ENCODE peak calls at places on chromosome 3, in five cellular contexts. B is A549, D is K562, L is HepG2, J is GM12878. O is an unnamed sample.

GRCh38 chr3:126118591-126118990 is 34.7 kb upstream of the SLC41A3 start:
- DNase-seq in B (no peak), D (no peak), L (no peak), J (no peak), O (no peak)

GRCh38 chr3:116741462-116741861 is 31.9 kb downstream of the TUSC7 start:
- DNase-seq in B (no peak), D (no peak), L (no peak), J (no peak), O (peak)

GRCh38 chr3:133211449-133211848 is 173.3 kb downstream of the TMEM108 start:
- DNase-seq in B (no peak), D (peak), L (no peak), J (peak), O (peak)

GRCh38 chr3:135197246-135197645 is 402.2 kb downstream of the EPHB1 start:
- DNase-seq in B (no peak), D (no peak), L (no peak), J (peak), O (no peak)

GRCh38 chr3:127487196-127487595 is 103.3 kb downstream of the TPRA1 start:
- DNase-seq in B (no peak), D (no peak), L (no peak), J (no peak), O (no peak)

GRCh38 chr3:103112273-103112672 is 677.5 kb downstream of the ZPLD1 start:
- DNase-seq in B (no peak), D (no peak), L (no peak), J (no peak), O (peak)

GRCh38 chr3:155179425-155179814 is 99.3 kb downstream of the MME start:
- DNase-seq in B (no peak), D (peak), L (no peak), J (no peak), O (no peak)

GRCh38 chr3:179148446-179149238 is 485 bp downstream of the PIK3CA start:
- DNase-seq in B (peak), D (peak), L (peak), J (no peak), O (peak)

GRCh38 chr3:149816986-149817385 is 4.0 kb downstream of the RNF13 start:
- DNase-seq in B (no peak), D (no peak), L (no peak), J (no peak), O (no peak)

GRCh38 chr3:149564079-149564478 is 89.6 kb downstream of the TM4SF4 start:
- DNase-seq in B (no peak), D (no peak), L (no peak), J (no peak), O (no peak)

GRCh38 chr3:122265937-122266336 is 59.1 kb upstream of the CSTA start:
- DNase-seq in B (no peak), D (no peak), L (no peak), J (no peak), O (no peak)

GRCh38 chr3:11300970-11301369 is 28.8 kb downstream of the ATG7 start:
- DNase-seq in B (no peak), D (no peak), L (no peak), J (peak), O (no peak)

GRCh38 chr3:129576514-129577345 is 29.7 kb downstream of the PLXND1 start:
- DNase-seq in B (no peak), D (no peak), L (peak), J (peak), O (no peak)

GRCh38 chr3:18499256-18499655 is 74.1 kb upstream of the SATB1 start:
- DNase-seq in B (no peak), D (no peak), L (no peak), J (peak), O (no peak)

GRCh38 chr3:170477395-170477794 is 58.7 kb downstream of the CLDN11 start:
- DNase-seq in B (no peak), D (no peak), L (no peak), J (no peak), O (no peak)

GRCh38 chr3:180923561-180923960 is 11.1 kb downstream of the FXR1 start:
- DNase-seq in B (no peak), D (no peak), L (no peak), J (no peak), O (peak)

GRCh38 chr3:34405159-34405558 is 606.7 kb downstream of the PDCD6IP start:
- DNase-seq in B (no peak), D (no peak), L (no peak), J (no peak), O (no peak)

GRCh38 chr3:21912656-21913055 is 161.6 kb upstream of the ZNF385D start:
- DNase-seq in B (no peak), D (no peak), L (no peak), J (no peak), O (no peak)

GRCh38 chr3:179840985-179841384 is 188.1 kb downstream of the USP13 start:
- DNase-seq in B (no peak), D (no peak), L (no peak), J (no peak), O (no peak)

GRCh38 chr3:50607271-50608091 is 4.1 kb downstream of the CISH start:
- DNase-seq in B (no peak), D (no peak), L (no peak), J (no peak), O (no peak)

GRCh38 chr3:171458857-171459129 is 1.4 kb downstream of the TNIK start:
- DNase-seq in B (no peak), D (no peak), L (no peak), J (no peak), O (peak)

GRCh38 chr3:14472471-14473351 is 67.4 kb downstream of the GRIP2 start:
- DNase-seq in B (peak), D (no peak), L (peak), J (no peak), O (no peak)

GRCh38 chr3:58801541-58801940 is 135.0 kb upstream of the FAM3D start:
- DNase-seq in B (no peak), D (no peak), L (no peak), J (no peak), O (no peak)

GRCh38 chr3:46897031-46897430 is 19.5 kb downstream of the PTH1R start:
- DNase-seq in B (no peak), D (no peak), L (no peak), J (no peak), O (no peak)

GRCh38 chr3:172156309-172156998 is 117.1 kb downstream of the FNDC3B start:
- DNase-seq in B (no peak), D (no peak), L (no peak), J (no peak), O (peak)

GRCh38 chr3:127680790-127681189 is 8.0 kb downstream of the ABTB1 start:
- DNase-seq in B (no peak), D (no peak), L (no peak), J (no peak), O (no peak)

GRCh38 chr3:9141903-9142302 is 107.5 kb downstream of the SRGAP3 start:
- DNase-seq in B (no peak), D (no peak), L (no peak), J (no peak), O (no peak)

GRCh38 chr3:194272221-194272620 is 78.9 kb downstream of the CPN2 start:
- DNase-seq in B (no peak), D (no peak), L (no peak), J (no peak), O (no peak)

GRCh38 chr3:38465588-38466154 is 12.0 kb downstream of the ACVR2B start:
- DNase-seq in B (no peak), D (no peak), L (no peak), J (no peak), O (no peak)

GRCh38 chr3:129673012-129673411 is 66.5 kb upstream of the PLXND1 start:
- DNase-seq in B (no peak), D (no peak), L (no peak), J (no peak), O (no peak)

GRCh38 chr3:197394464-197395321 is 96.3 kb upstream of the DLG1 start:
- DNase-seq in B (no peak), D (peak), L (no peak), J (peak), O (no peak)

GRCh38 chr3:197392961-197393360 is 94.5 kb upstream of the DLG1 start:
- DNase-seq in B (no peak), D (peak), L (no peak), J (no peak), O (no peak)

GRCh38 chr3:197397812-197398211 is 99.4 kb upstream of the DLG1 start:
- DNase-seq in B (no peak), D (no peak), L (no peak), J (no peak), O (no peak)

GRCh38 chr3:197398301-197398878 is 100.0 kb upstream of the DLG1 start:
- DNase-seq in B (no peak), D (peak), L (no peak), J (no peak), O (no peak)

DNA sequence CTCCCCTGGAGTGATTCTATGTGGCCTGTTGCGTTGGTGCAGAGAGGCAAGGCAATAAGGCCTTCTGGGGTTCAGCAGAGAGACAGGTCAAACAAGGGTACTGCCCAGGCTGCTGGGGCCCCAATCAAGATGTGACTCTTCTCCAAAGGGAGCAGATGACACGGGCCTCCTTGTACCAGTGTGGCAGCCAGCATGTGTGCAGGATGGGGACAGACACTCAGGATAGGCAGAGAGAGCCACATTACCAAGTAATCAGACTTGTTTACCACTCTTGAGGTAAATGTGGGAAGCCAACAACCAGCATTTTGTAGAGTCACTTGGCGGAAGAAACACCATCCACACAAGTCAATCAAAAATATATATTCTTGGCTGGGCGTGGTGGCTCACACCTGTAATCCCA is 95.3 kb upstream of the DLG1 start:
- DNase-seq in B (no peak), D (peak), L (no peak), J (no peak), O (no peak)
- TF ChIP-seq JUNB in B (no peak), D (no peak), L (no peak), J (no peak), O (no peak)

DNA sequence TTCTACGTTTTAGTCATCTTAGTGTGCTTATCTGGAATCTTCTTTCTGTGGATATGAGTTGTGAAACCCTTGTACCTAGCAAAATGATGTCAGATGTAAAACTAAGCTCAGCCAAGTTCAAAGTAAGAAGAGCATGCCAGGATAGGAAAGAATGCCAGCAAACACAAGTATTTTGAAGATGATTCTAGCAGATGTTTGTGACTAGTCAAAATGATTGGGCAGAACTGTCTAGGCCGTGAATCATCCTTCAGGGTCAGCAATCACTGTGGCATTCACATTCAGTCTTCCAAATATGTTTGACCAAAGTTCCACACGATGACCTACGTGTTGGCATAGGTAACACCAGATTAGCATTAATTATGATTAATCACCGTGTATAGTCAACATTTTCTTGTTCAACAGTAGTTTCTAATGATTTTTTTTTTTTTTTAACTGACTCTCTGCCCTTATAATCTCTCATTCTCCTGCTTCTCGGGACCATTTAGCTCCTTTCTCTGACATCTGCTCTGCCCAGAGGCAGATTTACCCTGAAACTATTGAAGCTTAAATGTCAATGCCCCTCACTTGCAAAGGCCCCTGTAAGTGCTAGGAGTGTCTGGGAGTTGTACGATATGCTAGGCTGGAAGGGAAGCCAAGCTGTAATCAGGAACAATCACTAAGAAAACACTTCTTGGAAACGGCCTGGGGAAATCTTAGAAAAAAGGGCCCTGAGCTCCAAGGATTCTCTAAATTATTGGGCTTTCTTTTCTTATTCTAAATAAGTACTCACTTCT is 5.7 kb upstream of the PLOD2 start:
- DNase-seq in B (no peak), D (no peak), L (peak), J (no peak), O (no peak)
- TF ChIP-seq JUNB in B (peak), D (no peak), L (no peak), J (no peak), O (no peak)

DNA sequence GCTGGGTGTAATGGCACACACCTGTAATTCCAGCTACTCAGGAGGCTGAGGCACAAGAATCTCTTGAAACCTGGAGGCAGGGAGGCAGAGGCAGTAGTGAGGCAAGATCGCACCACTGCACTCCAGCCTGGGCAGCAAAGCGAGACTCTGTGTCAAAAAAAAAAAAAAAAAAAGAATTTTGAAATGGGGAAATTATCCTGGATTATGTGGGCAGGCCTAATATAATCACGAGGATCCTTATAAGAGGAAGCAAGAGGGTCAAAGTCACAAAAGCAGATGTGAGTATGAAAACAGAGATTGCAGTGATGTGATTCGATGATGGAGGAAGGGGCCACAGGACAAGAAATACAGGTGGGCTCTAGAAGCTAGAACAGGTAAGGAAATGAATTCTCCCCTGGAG is 159.5 kb downstream of the LEKR1 start:
- DNase-seq in B (no peak), D (no peak), L (no peak), J (no peak), O (no peak)
- TF ChIP-seq JUNB in B (no peak), D (no peak), L (no peak), J (no peak), O (no peak)

GRCh38 chr3:71311320-71312046 is 272.0 kb downstream of the FOXP1 start:
- DNase-seq in B (no peak), D (no peak), L (no peak), J (no peak), O (no peak)
- TF ChIP-seq JUNB in B (no peak), D (no peak), L (no peak), J (no peak), O (no peak)

GRCh38 chr3:141076026-141076797 is 25.1 kb downstream of the SPSB4 start:
- DNase-seq in B (no peak), D (no peak), L (no peak), J (no peak), O (no peak)
- TF ChIP-seq JUNB in B (no peak), D (no peak), L (no peak), J (no peak), O (no peak)